ENCODE peak calls at places on chromosomes 3 and 15, in eight cellular contexts. Y is fibroblast of lung, M is AG08395, D is psoas muscle, T is HCEC 1CT, P is left cardiac atrium, U is nephron progenitor cell, G is C1 segment of cervical spinal cord. V is an unnamed sample.

GRCh38 chr3:39279745-39280517 is at the start of gene CX3CR1:
- DNase-seq in U (no peak), G (no peak), T (no peak), Y (no peak), D (peak; percentile 74), M (no peak), P (no peak), V (no peak)

GRCh38 chr3:186839874-186840641 is 2.5 kb upstream of the ADIPOQ start:
- DNase-seq in U (no peak), M (peak; percentile 28), D (no peak), Y (peak; percentile 79), T (no peak), G (no peak), P (no peak), V (no peak)

GRCh38 chr3:29512620-29513019 is 231.7 kb downstream of the RBMS3 start:
- DNase-seq in Y (no peak), M (no peak), P (no peak), U (no peak), T (no peak), D (no peak), G (no peak), V (no peak)

GRCh38 chr15:81950841-81951414 is 94.9 kb downstream of the MEX3B start:
- DNase-seq in U (no peak), P (no peak), G (no peak), D (no peak), Y (peak; percentile 51), M (no peak), T (no peak), V (no peak)

GRCh38 chr15:62795171-62795570 is 247.4 kb upstream of the TPM1 start:
- DNase-seq in D (no peak), Y (no peak), G (no peak), T (no peak), M (no peak), U (no peak), P (no peak), V (no peak)

GRCh38 chr3:166902374-166902773 is 477.7 kb downstream of the ZBBX start:
- DNase-seq in T (no peak), Y (no peak), U (no peak), M (no peak), P (no peak), G (no peak), D (no peak), V (no peak)

GRCh38 chr3:43776101-43776500 is 85.4 kb downstream of the ABHD5 start:
- DNase-seq in M (no peak), U (no peak), G (no peak), Y (no peak), P (no peak), D (no peak), T (no peak), V (no peak)

GRCh38 chr3:19972056-19972455 is 25.2 kb downstream of the RAB5A start:
- DNase-seq in U (no peak), G (no peak), Y (peak; percentile 58), P (no peak), D (no peak), M (peak; percentile 4), T (peak; percentile 23), V (no peak)

GRCh38 chr15:99454941-99455795 is 110.6 kb upstream of the MEF2A start:
- DNase-seq in T (peak; percentile 96), G (no peak), M (peak; percentile 96), P (peak; percentile 95), U (no peak), D (peak; percentile 93), Y (peak; percentile 98), V (peak; percentile 78)

GRCh38 chr3:29167180-29167579 is 113.7 kb upstream of the RBMS3 start:
- DNase-seq in T (peak; percentile 42), U (no peak), P (no peak), G (no peak), D (no peak), Y (no peak), M (no peak), V (no peak)

GRCh38 chr3:190552021-190552420 is 38.1 kb downstream of the IL1RAP start:
- DNase-seq in M (no peak), U (no peak), P (no peak), T (no peak), Y (no peak), D (no peak), G (no peak), V (no peak)

GRCh38 chr3:42306499-42306898 is 40.5 kb upstream of the CCK start:
- DNase-seq in Y (no peak), U (no peak), P (no peak), G (no peak), M (no peak), D (no peak), T (no peak), V (no peak)

GRCh38 chr15:65421360-65422215 is 1.2 kb downstream of the IGDCC4 start:
- DNase-seq in G (no peak), U (peak; percentile 80), M (no peak), T (no peak), Y (peak; percentile 89), D (peak; percentile 85), P (peak; percentile 30), V (peak; percentile 84)

GRCh38 chr3:149473314-149473990 is 1.0 kb upstream of the TM4SF4 start:
- DNase-seq in Y (peak; percentile 87), M (peak; percentile 80), D (peak; percentile 78), T (peak; percentile 75), P (no peak), U (no peak), G (no peak), V (peak; percentile 57)

GRCh38 chr3:40877651-40878463 is 321.4 kb upstream of the CTNNB1 start:
- DNase-seq in T (no peak), Y (peak; percentile 86), M (no peak), U (no peak), D (peak; percentile 65), P (peak; percentile 83), G (peak; percentile 12), V (peak; percentile 75)

GRCh38 chr15:23866832-23867231 is 179.7 kb upstream of the NDN start:
- DNase-seq in M (no peak), T (no peak), U (no peak), Y (no peak), D (no peak), P (no peak), G (no peak), V (no peak)

GRCh38 chr3:190194506-190194905 is 73.8 kb upstream of the P3H2 start:
- DNase-seq in T (no peak), M (no peak), Y (no peak), P (no peak), U (no peak), G (no peak), D (no peak), V (no peak)

GRCh38 chr3:161700998-161701397 is 204.4 kb downstream of the OTOL1 start:
- DNase-seq in T (no peak), D (no peak), Y (no peak), G (no peak), U (no peak), M (no peak), P (no peak), V (no peak)

GRCh38 chr3:132242095-132242494 is 75.1 kb upstream of the ACP3 start:
- DNase-seq in T (no peak), Y (no peak), G (no peak), D (no peak), P (no peak), U (no peak), M (no peak), V (no peak)

GRCh38 chr3:88725440-88725839 is 382.0 kb upstream of the EPHA3 start:
- DNase-seq in G (no peak), U (no peak), P (no peak), M (no peak), Y (no peak), D (no peak), T (no peak), V (no peak)

GRCh38 chr3:21435871-21436270 is 315.1 kb downstream of the ZNF385D start:
- DNase-seq in T (peak; percentile 80), D (no peak), U (no peak), M (peak; percentile 79), Y (peak; percentile 99), G (no peak), P (no peak), V (no peak)

GRCh38 chr3:69091389-69092029 is 6.8 kb downstream of the ARL6IP5 start:
- DNase-seq in U (no peak), G (no peak), P (no peak), M (no peak), T (no peak), D (no peak), Y (no peak), V (no peak)

GRCh38 chr3:13565581-13566461 is 16.9 kb downstream of the FBLN2 start:
- DNase-seq in D (peak; percentile 32), Y (no peak), G (no peak), P (peak; percentile 38), T (no peak), U (no peak), M (no peak), V (no peak)

GRCh38 chr3:175411405-175411804 is 552.3 kb downstream of the NAALADL2 start:
- DNase-seq in T (peak; percentile 32), G (no peak), D (no peak), P (no peak), M (no peak), U (no peak), Y (no peak), V (no peak)

GRCh38 chr15:63818191-63818590 is 15.6 kb downstream of the HERC1 start:
- DNase-seq in Y (peak; percentile 28), D (no peak), G (no peak), U (no peak), M (no peak), P (no peak), T (no peak), V (no peak)

GRCh38 chr3:8301977-8302589 is 199.5 kb upstream of the LMCD1 start:
- DNase-seq in Y (peak; percentile 46), U (no peak), M (peak; percentile 71), P (no peak), T (peak; percentile 54), G (no peak), D (no peak), V (no peak)

GRCh38 chr15:91099616-91100560 is at the start of gene SV2B:
- DNase-seq in T (no peak), U (peak; percentile 72), D (no peak), Y (peak; percentile 48), P (peak; percentile 40), M (no peak), G (no peak), V (peak; percentile 13)

V was measured in ovary.